ENCODE peak calls at places on chromosomes 7 and 10, in four cellular contexts. X, G, Y and N are unnamed samples.
A peak's percentile ranks its signal among the peaks of the same experiment; 100 is the strongest.

GRCh38 chr10:103698266-103698665 is 157.1 kb downstream of the SH3PXD2A start:
- DNase-seq in X (no peak), G (no peak), Y (no peak), N (no peak)

GRCh38 chr7:155231941-155232340 is 65.7 kb upstream of the INSIG1 start:
- DNase-seq in X (no peak), G (no peak), Y (no peak), N (no peak)

GRCh38 chr7:141045126-141045841 is 28.6 kb upstream of the TMEM178B start:
- DNase-seq in X (peak; percentile 49), G (no peak), Y (no peak), N (no peak)

GRCh38 chr7:143355450-143356385 is 6.8 kb downstream of the FAM131B start:
- DNase-seq in X (no peak), G (no peak), Y (no peak), N (no peak)

GRCh38 chr7:14936530-14936929 is 34.0 kb upstream of the DGKB start:
- DNase-seq in X (no peak), G (no peak), Y (peak; percentile 78), N (peak; percentile 56)

GRCh38 chr7:142298631-142299030 is 40.8 kb upstream of the PRSS58 start:
- DNase-seq in X (no peak), G (no peak), Y (no peak), N (no peak)

GRCh38 chr7:108488902-108489538 is 32.8 kb upstream of the NRCAM start:
- DNase-seq in X (no peak), G (no peak), Y (no peak), N (no peak)

GRCh38 chr7:135499818-135500217 is 10.1 kb downstream of the CNOT4 start:
- DNase-seq in X (no peak), G (no peak), Y (no peak), N (no peak)

GRCh38 chr10:114551310-114551972 is 106.6 kb downstream of the ABLIM1 start:
- DNase-seq in X (peak; percentile 39), G (no peak), Y (no peak), N (no peak)

GRCh38 chr7:156547884-156548561 is 92.6 kb upstream of the RNF32 start:
- DNase-seq in X (no peak), G (no peak), Y (no peak), N (no peak)

GRCh38 chr7:157004050-157004838 is 6.2 kb downstream of the MNX1 start:
- DNase-seq in X (peak; percentile 80), G (no peak), Y (no peak), N (no peak)

GRCh38 chr10:69490876-69491275 is 39.6 kb downstream of the TSPAN15 start:
- DNase-seq in X (no peak), G (no peak), Y (no peak), N (no peak)

GRCh38 chr7:23022258-23022745 is 8.4 kb upstream of the HYCC1 start:
- DNase-seq in X (peak; percentile 64), G (no peak), Y (no peak), N (no peak)

GRCh38 chr10:122142652-122143237 is 128.4 kb upstream of the BTBD16 start:
- DNase-seq in X (no peak), G (no peak), Y (no peak), N (no peak)

GRCh38 chr7:100167912-100168323 is 499 bp downstream of the GAL3ST4 start:
- DNase-seq in X (no peak), G (no peak), Y (no peak), N (no peak)

GRCh38 chr10:34252111-34252510 is 563.0 kb downstream of the PARD3 start:
- DNase-seq in X (peak; percentile 12), G (no peak), Y (no peak), N (no peak)

GRCh38 chr10:43398939-43399871 is 9.8 kb downstream of the HNRNPF start:
- DNase-seq in X (no peak), G (no peak), Y (no peak), N (no peak)

GRCh38 chr10:110042181-110042580 is 34.4 kb downstream of the ADD3 start:
- DNase-seq in X (peak; percentile 16), G (no peak), Y (no peak), N (no peak)

GRCh38 chr10:121337356-121337936 is 260.8 kb downstream of the FGFR2 start:
- DNase-seq in X (no peak), G (no peak), Y (no peak), N (no peak)

GRCh38 chr7:11737723-11738122 is 94.3 kb downstream of the THSD7A start:
- DNase-seq in X (no peak), G (no peak), Y (no peak), N (no peak)

GRCh38 chr10:106338486-106338885 is 826.0 kb downstream of the SORCS1 start:
- DNase-seq in X (no peak), G (no peak), Y (no peak), N (no peak)